ENCODE peak calls at places on chromosomes 16 and 17, in ten cellular contexts. N is left lung, Y is left ventricle myocardium inferior, E is fibroblast of lung, W is brain microvascular endothelial cell, Z is tibial nerve, I is endothelial cell of umbilical vein, L is GM23338, T is body of pancreas, S is heart left ventricle. R is an unnamed sample. For H3K27me3, the result is how much of the 10 kb centered on the place peaks cover.

GRCh38 chr16:50947826-50948225 is 203.2 kb downstream of the SALL1 start:
- DNase-seq in N (no peak), Y (no peak), E (no peak), W (no peak), Z (no peak), I (no peak), L (no peak), T (no peak), S (no peak), R (no peak)

GRCh38 chr17:16986391-16986790 is 14.5 kb upstream of the TNFRSF13B start:
- DNase-seq in N (no peak), Y (no peak), E (peak), W (no peak), Z (no peak), I (no peak), L (no peak), T (no peak), S (no peak), R (no peak)

GRCh38 chr16:1538804-1539520 is 5.5 kb downstream of the TMEM204 start:
- DNase-seq in N (peak), Y (no peak), E (no peak), W (no peak), Z (no peak), I (no peak), L (peak), T (no peak), S (no peak), R (peak)

GRCh38 chr16:88815901-88816589 is 4.3 kb upstream of the APRT start:
- DNase-seq in N (peak), Y (no peak), E (no peak), W (no peak), Z (no peak), I (peak), L (peak), T (peak), S (no peak), R (no peak)

GRCh38 chr17:65990593-65990992 is 201.3 kb downstream of the CEP112 start:
- DNase-seq in N (no peak), Y (peak), E (no peak), W (no peak), Z (no peak), I (no peak), L (no peak), T (no peak), S (peak), R (no peak)

GRCh38 chr17:63911657-63912100 is 621 bp upstream of the CSHL1 start:
- DNase-seq in N (no peak), Y (no peak), E (peak), W (peak), Z (no peak), I (peak), L (peak), T (peak), S (peak), R (no peak)

GRCh38 chr16:15757630-15758251 is 99.1 kb downstream of the MYH11 start:
- DNase-seq in N (no peak), Y (no peak), E (no peak), W (no peak), Z (no peak), I (no peak), L (peak), T (no peak), S (no peak), R (no peak)

GRCh38 chr17:12114686-12115418 is 94.2 kb downstream of the MAP2K4 start:
- DNase-seq in N (no peak), Y (no peak), E (no peak), W (no peak), Z (no peak), I (no peak), L (no peak), T (no peak), S (no peak), R (no peak)

GRCh38 chr17:76585048-76585648 is 512 bp downstream of the ST6GALNAC2 start:
- DNase-seq in N (peak), Y (no peak), E (peak), W (no peak), Z (no peak), I (no peak), L (peak), T (peak), S (no peak), R (no peak)

GRCh38 chr17:29084476-29085148 is 41.7 kb downstream of the PIPOX start:
- DNase-seq in N (no peak), Y (no peak), E (peak), W (no peak), Z (no peak), I (no peak), L (peak), T (peak), S (no peak), R (no peak)

DNA sequence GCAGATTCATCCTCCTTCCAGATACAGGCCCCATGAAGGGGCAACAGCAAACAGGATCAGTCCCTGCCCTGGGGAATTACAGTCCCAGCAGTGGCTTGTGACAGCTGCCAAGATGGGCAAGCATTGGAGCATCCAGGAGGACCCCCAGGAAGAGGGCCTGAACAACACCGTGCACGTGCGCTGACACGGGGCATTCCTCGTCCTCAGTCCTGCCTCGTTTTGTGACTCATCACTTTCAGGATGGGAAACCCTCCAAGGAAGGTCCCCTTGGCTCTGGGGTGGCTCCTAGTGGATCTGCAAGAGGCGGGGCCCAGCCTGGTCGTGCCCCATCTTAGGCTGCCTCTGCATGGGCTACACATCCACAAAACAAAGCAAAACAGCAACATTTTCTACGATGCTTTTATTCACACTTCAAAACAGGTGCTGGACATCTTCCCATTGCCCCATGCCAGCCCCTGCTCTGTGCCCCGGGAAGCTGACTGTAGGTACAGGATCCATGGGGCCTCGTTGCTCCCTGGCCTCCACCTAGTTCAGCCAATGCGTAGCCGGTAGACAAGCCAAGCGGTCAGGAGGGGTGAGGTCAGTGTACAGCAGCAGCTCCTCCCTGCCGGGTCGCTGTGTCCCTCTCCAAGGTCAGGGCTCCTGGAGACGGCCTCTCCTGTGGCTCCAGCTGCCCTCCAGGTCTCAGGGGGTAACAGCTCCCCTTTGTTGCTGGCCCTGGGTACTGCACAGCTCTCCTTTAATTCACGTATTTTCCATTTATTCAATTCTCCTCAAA is 32.3 kb downstream of the ACTG1 start:
- DNase-seq in N (no peak), Y (no peak), E (peak), W (no peak), Z (peak), I (no peak), L (no peak), T (peak), S (no peak), R (no peak)
- TF ChIP-seq CTCF in N (no peak), Y (peak), E (no peak), W (peak), Z (no peak), I (no peak), L (no peak), T (no peak), S (no peak), R (peak)

DNA sequence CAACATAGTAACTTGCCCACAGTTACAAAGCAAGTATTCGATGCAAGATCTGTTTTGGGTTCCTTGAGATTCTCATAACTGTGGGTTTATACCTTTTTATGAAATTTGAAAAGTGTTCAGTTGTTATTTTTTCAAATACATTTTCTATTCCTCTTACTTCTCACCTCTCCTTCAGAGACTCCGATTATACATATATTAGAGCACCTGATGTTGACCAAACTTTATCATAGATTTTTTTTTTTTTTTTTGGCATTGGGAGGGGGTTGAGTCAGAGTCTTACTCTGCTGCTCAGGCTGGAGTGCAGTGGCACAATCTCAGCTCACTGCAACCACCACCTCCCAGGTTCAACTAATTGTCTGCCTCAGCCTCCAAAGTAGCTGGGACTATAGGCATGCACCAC is 51.3 kb upstream of the RBBP6 start:
- DNase-seq in N (no peak), Y (no peak), E (no peak), W (no peak), Z (no peak), I (no peak), L (no peak), T (no peak), S (no peak), R (no peak)
- H3K27me3 ChIP-seq in N (under half), Y (under half), E (under half), W (under half), Z (under half), I (under half), L (under half), T (under half), S (under half), R (under half)

GRCh38 chr16:82792704-82793103 is 165.9 kb downstream of the CDH13 start:
- DNase-seq in N (no peak), Y (no peak), E (no peak), W (no peak), Z (no peak), I (no peak), L (no peak), T (peak), S (no peak), R (no peak)

GRCh38 chr16:82793550-82794244 is 166.9 kb downstream of the CDH13 start:
- DNase-seq in N (no peak), Y (no peak), E (no peak), W (no peak), Z (no peak), I (no peak), L (peak), T (no peak), S (no peak), R (no peak)

GRCh38 chr16:82801361-82801760 is 174.6 kb downstream of the CDH13 start:
- DNase-seq in N (no peak), Y (no peak), E (peak), W (peak), Z (no peak), I (peak), L (no peak), T (no peak), S (no peak), R (no peak)

GRCh38 chr16:82796047-82796446 is 169.3 kb downstream of the CDH13 start:
- DNase-seq in N (no peak), Y (no peak), E (no peak), W (no peak), Z (no peak), I (no peak), L (no peak), T (no peak), S (no peak), R (no peak)
- TF ChIP-seq CTCF in N (no peak), Y (peak), E (no peak), W (no peak), Z (no peak), I (no peak), L (no peak), T (no peak), S (no peak), R (no peak)

GRCh38 chr17:82841921-82842596 is 2.2 kb upstream of the ZNF750 start:
- DNase-seq in N (no peak), Y (no peak), E (no peak), W (no peak), Z (no peak), I (no peak), L (no peak), T (no peak), S (no peak), R (peak)
- H3K27me3 ChIP-seq in N (under half), Y (under half), E (under half), W (under half), Z (under half), I (under half), L (under half), T (under half), S (under half), R (under half)